ENCODE peak calls at places on chromosomes 13 and 19, in ten cellular contexts. E is LNCaP clone FGC; M is ureter; V is H54; O is naive B cell; K is smooth muscle cell of the brain vasculature; H is ELR; X is mesothelial cell of epicardium; U is activated CD8-positive, alpha-beta T cell treated with anti-CD3 and anti-CD28 coated beads for 36 hours; D is ecto neural progenitor cell. Q is an unnamed sample.

GRCh38 chr19:55353803-55354697 is 469 bp downstream of the COX6B2 start:
- DNase-seq in E (no peak), M (no peak), V (peak), O (peak), K (no peak), H (peak), X (peak), U (peak), D (peak), Q (peak)

GRCh38 chr19:47509973-47510372 is 4.9 kb downstream of the NAPA start:
- DNase-seq in E (no peak), M (peak), V (peak), O (no peak), K (no peak), H (no peak), X (no peak), U (no peak), D (no peak), Q (no peak)

GRCh38 chr19:14003279-14004051 is 2.7 kb downstream of the RFX1 start:
- DNase-seq in E (no peak), M (no peak), V (no peak), O (no peak), K (no peak), H (no peak), X (no peak), U (peak), D (no peak), Q (no peak)

GRCh38 chr13:99015606-99016520 is 38.0 kb upstream of the DOCK9 start:
- DNase-seq in E (no peak), M (no peak), V (no peak), O (no peak), K (no peak), H (no peak), X (no peak), U (no peak), D (no peak), Q (peak)

GRCh38 chr19:409006-409514 is at the start of gene C2CD4C:
- DNase-seq in E (no peak), M (no peak), V (no peak), O (no peak), K (no peak), H (peak), X (peak), U (peak), D (no peak), Q (peak)

GRCh38 chr19:604355-604754 is 14.7 kb downstream of the HCN2 start:
- DNase-seq in E (no peak), M (no peak), V (no peak), O (no peak), K (no peak), H (peak), X (no peak), U (peak), D (no peak), Q (no peak)

GRCh38 chr13:50382511-50382910 is 367.3 kb downstream of the KCNRG start:
- DNase-seq in E (no peak), M (no peak), V (no peak), O (no peak), K (no peak), H (no peak), X (no peak), U (no peak), D (no peak), Q (no peak)

GRCh38 chr19:4913996-4914735 is 4.9 kb downstream of the UHRF1 start:
- DNase-seq in E (no peak), M (no peak), V (no peak), O (no peak), K (no peak), H (peak), X (no peak), U (peak), D (no peak), Q (no peak)

GRCh38 chr19:38676023-38676877 is 28.8 kb downstream of the ACTN4 start:
- DNase-seq in E (no peak), M (no peak), V (no peak), O (no peak), K (no peak), H (peak), X (no peak), U (no peak), D (no peak), Q (no peak)

GRCh38 chr13:33571618-33572017 is 246.3 kb upstream of the RFC3 start:
- DNase-seq in E (no peak), M (no peak), V (no peak), O (no peak), K (no peak), H (no peak), X (no peak), U (no peak), D (no peak), Q (no peak)

GRCh38 chr19:35168261-35168660 is 13.7 kb downstream of the FXYD5 start:
- DNase-seq in E (no peak), M (peak), V (no peak), O (no peak), K (no peak), H (peak), X (no peak), U (no peak), D (no peak), Q (no peak)

GRCh38 chr13:32299893-32300292 is 15.3 kb downstream of the ZAR1L start:
- DNase-seq in E (no peak), M (no peak), V (no peak), O (no peak), K (no peak), H (no peak), X (no peak), U (no peak), D (no peak), Q (no peak)

GRCh38 chr13:50543767-50544166 is 299.7 kb downstream of the DLEU7 start:
- DNase-seq in E (no peak), M (no peak), V (no peak), O (no peak), K (peak), H (no peak), X (no peak), U (no peak), D (no peak), Q (no peak)

GRCh38 chr19:18449552-18449951 is 11.6 kb upstream of the ISYNA1 start:
- DNase-seq in E (no peak), M (no peak), V (no peak), O (no peak), K (no peak), H (no peak), X (no peak), U (no peak), D (no peak), Q (no peak)

GRCh38 chr13:33290421-33290965 is 4.9 kb upstream of the STARD13 start:
- DNase-seq in E (no peak), M (no peak), V (no peak), O (no peak), K (no peak), H (no peak), X (no peak), U (no peak), D (no peak), Q (no peak)

GRCh38 chr19:12995596-12996541 is 594 bp downstream of the NFIX start:
- DNase-seq in E (no peak), M (no peak), V (peak), O (no peak), K (no peak), H (peak), X (no peak), U (no peak), D (no peak), Q (peak)

GRCh38 chr19:36771275-36772231 is 1.1 kb downstream of the ZNF850 start:
- DNase-seq in E (peak), M (peak), V (peak), O (peak), K (peak), H (peak), X (peak), U (peak), D (peak), Q (peak)

GRCh38 chr19:53772943-53773342 is 51.2 kb downstream of the NLRP12 start:
- DNase-seq in E (peak), M (peak), V (peak), O (peak), K (peak), H (peak), X (peak), U (peak), D (peak), Q (peak)

GRCh38 chr19:3761382-3762129 is at the start of gene APBA3:
- DNase-seq in E (peak), M (peak), V (peak), O (peak), K (peak), H (peak), X (peak), U (peak), D (peak), Q (peak)

GRCh38 chr19:13723206-13723605 is 41.1 kb upstream of the MRI1 start:
- DNase-seq in E (no peak), M (no peak), V (no peak), O (no peak), K (no peak), H (peak), X (no peak), U (no peak), D (no peak), Q (no peak)

GRCh38 chr19:39533791-39534190 is 1.1 kb upstream of the EID2B start:
- DNase-seq in E (no peak), M (no peak), V (no peak), O (no peak), K (no peak), H (no peak), X (no peak), U (no peak), D (no peak), Q (no peak)

GRCh38 chr13:70893832-70894231 is 785.6 kb upstream of the KLHL1 start:
- DNase-seq in E (no peak), M (no peak), V (no peak), O (no peak), K (no peak), H (peak), X (no peak), U (no peak), D (no peak), Q (no peak)

GRCh38 chr19:32289566-32290210 is 55.7 kb upstream of the ZNF507 start:
- DNase-seq in E (no peak), M (peak), V (no peak), O (no peak), K (no peak), H (no peak), X (no peak), U (no peak), D (no peak), Q (no peak)

GRCh38 chr13:113782472-113782871 is 23.4 kb downstream of the TMEM255B start:
- DNase-seq in E (no peak), M (no peak), V (no peak), O (no peak), K (no peak), H (no peak), X (no peak), U (no peak), D (no peak), Q (no peak)

GRCh38 chr19:34972163-34972705 is 8.2 kb upstream of the ZNF792 start:
- DNase-seq in E (no peak), M (no peak), V (no peak), O (no peak), K (no peak), H (no peak), X (no peak), U (no peak), D (no peak), Q (no peak)

GRCh38 chr19:40763963-40764362 is 11.4 kb upstream of the MIA start:
- DNase-seq in E (no peak), M (no peak), V (no peak), O (no peak), K (no peak), H (no peak), X (no peak), U (peak), D (no peak), Q (no peak)

GRCh38 chr19:6828698-6829633 is 56.5 kb downstream of the VAV1 start:
- DNase-seq in E (no peak), M (no peak), V (peak), O (no peak), K (no peak), H (peak), X (no peak), U (peak), D (no peak), Q (peak)

GRCh38 chr19:14347999-14348889 is 33.0 kb upstream of the ADGRE5 start:
- DNase-seq in E (no peak), M (peak), V (peak), O (peak), K (no peak), H (peak), X (peak), U (peak), D (peak), Q (peak)

GRCh38 chr13:25286308-25286968 is 850 bp downstream of the MTMR6 start:
- DNase-seq in E (no peak), M (no peak), V (no peak), O (peak), K (no peak), H (peak), X (no peak), U (peak), D (no peak), Q (no peak)

GRCh38 chr19:8494158-8494557 is 8.3 kb downstream of the PRAM1 start:
- DNase-seq in E (no peak), M (no peak), V (no peak), O (no peak), K (no peak), H (no peak), X (no peak), U (peak), D (no peak), Q (no peak)

GRCh38 chr19:55259540-55260210 is 858 bp upstream of the PPP6R1 start:
- DNase-seq in E (no peak), M (no peak), V (no peak), O (no peak), K (no peak), H (no peak), X (no peak), U (no peak), D (peak), Q (no peak)

GRCh38 chr19:38303517-38304351 is at the start of gene C19orf33:
- DNase-seq in E (no peak), M (peak), V (peak), O (no peak), K (no peak), H (peak), X (no peak), U (no peak), D (no peak), Q (no peak)

GRCh38 chr13:113724780-113725315 is 34.2 kb upstream of the TMEM255B start:
- DNase-seq in E (peak), M (peak), V (peak), O (peak), K (peak), H (peak), X (peak), U (peak), D (peak), Q (peak)

GRCh38 chr19:36833430-36833829 is 4.8 kb downstream of the ZNF790 start:
- DNase-seq in E (no peak), M (no peak), V (no peak), O (no peak), K (no peak), H (no peak), X (no peak), U (no peak), D (no peak), Q (no peak)

GRCh38 chr13:51396352-51396751 is 56.5 kb downstream of the INTS6 start:
- DNase-seq in E (no peak), M (no peak), V (no peak), O (no peak), K (no peak), H (no peak), X (no peak), U (no peak), D (no peak), Q (no peak)

GRCh38 chr13:39501711-39502324 is 101.2 kb downstream of the LHFPL6 start:
- DNase-seq in E (no peak), M (no peak), V (no peak), O (no peak), K (no peak), H (no peak), X (no peak), U (no peak), D (no peak), Q (no peak)

GRCh38 chr19:8459095-8459494 is 14.3 kb downstream of the HNRNPM start:
- DNase-seq in E (no peak), M (no peak), V (no peak), O (no peak), K (no peak), H (no peak), X (no peak), U (no peak), D (no peak), Q (no peak)

Q was measured in retina.